ENCODE peak calls at places on chromosome 20, in five cellular contexts. D is adrenal gland, A is H1, H is endothelial cell of umbilical vein, N is esophagus squamous epithelium. U is an unnamed sample.

GRCh38 chr20:8535403-8536003 is 403.4 kb downstream of the PLCB1 start:
- DNase-seq in D (no peak), A (no peak), H (peak; percentile 29), N (no peak), U (no peak)

GRCh38 chr20:22905667-22906066 is 129.4 kb upstream of the SSTR4 start:
- DNase-seq in D (peak; percentile 8), A (no peak), H (no peak), N (no peak), U (no peak)

GRCh38 chr20:40525356-40525755 is 163.7 kb downstream of the MAFB start:
- DNase-seq in D (no peak), A (no peak), H (peak; percentile 7), N (no peak), U (peak; percentile 8)

GRCh38 chr20:1800777-1801176 is 94.4 kb upstream of the SIRPA start:
- DNase-seq in D (no peak), A (no peak), H (peak; percentile 39), N (no peak), U (peak; percentile 56)

GRCh38 chr20:59836768-59837167 is 96.7 kb downstream of the SYCP2 start:
- DNase-seq in D (no peak), A (peak; percentile 29), H (no peak), N (no peak), U (no peak)

GRCh38 chr20:51828762-51829161 is 26.4 kb upstream of the SALL4 start:
- DNase-seq in D (no peak), A (peak; percentile 61), H (no peak), N (no peak), U (no peak)

GRCh38 chr20:44747166-44748004 is 1.7 kb downstream of the KCNK15 start:
- DNase-seq in D (peak; percentile 87), A (peak; percentile 95), H (peak; percentile 63), N (no peak), U (peak; percentile 53)

GRCh38 chr20:4924032-4924431 is 77.3 kb downstream of the SLC23A2 start:
- DNase-seq in D (no peak), A (no peak), H (no peak), N (no peak), U (no peak)

GRCh38 chr20:5430670-5431069 is 113.9 kb upstream of the PROKR2 start:
- DNase-seq in D (no peak), A (no peak), H (no peak), N (no peak), U (no peak)

GRCh38 chr20:9617062-9617461 is 102.7 kb downstream of the LAMP5 start:
- DNase-seq in D (peak; percentile 76), A (peak; percentile 67), H (peak; percentile 62), N (no peak), U (peak; percentile 66)

GRCh38 chr20:24134284-24134683 is 145.7 kb upstream of the GGTLC1 start:
- DNase-seq in D (no peak), A (no peak), H (no peak), N (no peak), U (no peak)

GRCh38 chr20:2756056-2756611 is 44.3 kb downstream of the CPXM1 start:
- DNase-seq in D (no peak), A (peak; percentile 68), H (peak; percentile 43), N (no peak), U (peak; percentile 51)

GRCh38 chr20:47620808-47621805 is 119.4 kb downstream of the NCOA3 start:
- DNase-seq in D (peak; percentile 21), A (no peak), H (peak; percentile 83), N (no peak), U (peak; percentile 82)

GRCh38 chr20:61812771-61813485 is 252.8 kb downstream of the TAF4 start:
- DNase-seq in D (no peak), A (no peak), H (no peak), N (no peak), U (no peak)
- TF ChIP-seq POLR2A in D (no peak), A (no peak), H (no peak), N (no peak), U (no peak)

DNA sequence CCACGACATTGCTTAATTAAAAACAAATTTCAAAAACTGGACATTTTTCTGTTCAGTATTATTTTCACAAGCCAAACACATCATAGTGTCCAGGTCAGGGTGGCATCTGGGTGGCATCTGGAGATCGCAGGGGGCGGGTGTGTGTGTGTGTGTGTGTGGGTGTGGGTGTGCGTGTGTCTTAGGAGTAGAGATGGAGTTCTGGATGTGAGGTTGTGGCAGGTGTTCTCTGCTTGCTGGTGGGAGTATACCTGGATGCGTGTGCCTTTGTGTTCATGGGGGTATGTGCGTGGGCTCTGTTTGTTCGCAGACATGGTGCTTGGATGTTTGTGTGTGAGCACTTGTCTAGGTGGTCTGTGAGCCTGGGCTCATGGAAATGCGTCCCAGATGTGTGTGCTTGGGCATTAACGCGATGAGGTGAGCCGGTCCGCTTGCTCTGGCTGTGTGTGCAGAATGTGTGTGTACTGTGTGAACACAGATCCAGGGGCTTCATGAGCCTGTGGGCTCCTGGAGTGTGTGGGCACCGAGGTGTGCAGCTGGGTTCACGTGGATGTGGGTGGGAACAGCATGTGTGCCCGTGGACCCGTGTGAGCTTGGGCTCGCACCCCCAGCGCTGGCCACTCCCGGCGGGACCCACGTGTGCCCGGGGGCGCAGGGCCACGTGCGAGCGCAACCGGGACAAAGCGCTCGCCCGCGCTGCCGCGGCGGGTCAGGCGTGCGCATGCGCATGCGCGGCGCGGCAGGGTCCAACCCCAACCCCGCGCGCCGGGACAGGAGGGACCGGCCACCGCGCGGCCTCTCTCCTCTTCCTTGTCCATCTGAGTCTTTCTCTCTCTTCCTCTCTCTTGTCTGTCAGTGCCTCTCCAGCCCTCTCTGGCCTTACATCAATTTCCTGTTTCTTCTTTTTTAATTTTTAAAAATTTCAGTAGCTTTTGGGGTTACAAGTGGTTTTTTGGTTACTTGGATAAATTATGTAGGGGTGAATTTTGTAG is 60.4 kb downstream of the SRC start:
- DNase-seq in D (peak; percentile 49), A (no peak), H (peak; percentile 57), N (no peak), U (peak; percentile 28)
- TF ChIP-seq POLR2A in D (no peak), A (peak; percentile 62), H (peak; percentile 71), N (no peak), U (no peak)

GRCh38 chr20:3788685-3789155 is 2.2 kb upstream of the CENPB start:
- DNase-seq in D (peak; percentile 46), A (no peak), H (no peak), N (no peak), U (no peak)

GRCh38 chr20:3786126-3786484 is 435 bp downstream of the CENPB start:
- DNase-seq in D (peak; percentile 68), A (peak; percentile 70), H (peak; percentile 67), N (no peak), U (peak; percentile 61)

GRCh38 chr20:3785240-3786125 is 1.1 kb downstream of the CENPB start:
- DNase-seq in D (peak; percentile 61), A (no peak), H (peak; percentile 24), N (no peak), U (no peak)

GRCh38 chr20:3784863-3785239 is 1.7 kb downstream of the CENPB start:
- DNase-seq in D (no peak), A (no peak), H (no peak), N (no peak), U (no peak)

GRCh38 chr20:3786665-3787639 is at the start of gene CENPB:
- DNase-seq in D (peak; percentile 93), A (peak; percentile 96), H (peak; percentile 83), N (peak; percentile 45), U (peak; percentile 76)
- TF ChIP-seq POLR2A in D (no peak), A (no peak), H (no peak), N (no peak), U (no peak)

GRCh38 chr20:62924567-62925419 is 1.5 kb downstream of the DIDO1 start:
- DNase-seq in D (peak; percentile 53), A (no peak), H (peak; percentile 47), N (no peak), U (peak; percentile 34)
- TF ChIP-seq POLR2A in D (no peak), A (no peak), H (no peak), N (no peak), U (no peak)

GRCh38 chr20:32207626-32208498 is at the start of the genes PLAGL2 and POFUT1:
- DNase-seq in D (peak; percentile 89), A (peak; percentile 89), H (peak; percentile 79), N (peak; percentile 23), U (peak; percentile 82)
- TF ChIP-seq POLR2A in D (peak; percentile 69), A (peak; percentile 96), H (peak; percentile 95), N (peak; percentile 32), U (peak; percentile 80)